ENCODE peak calls at places on chromosomes 6 and 20, in five cellular contexts. B, H, R, M and T are unnamed samples.

GRCh38 chr20:258269-258858 is 840 bp downstream of the DEFB132 start:
- DNase-seq in R (no peak), B (no peak), M (no peak), H (no peak), T (no peak)

GRCh38 chr6:89412071-89413005 is at the start of gene RRAGD:
- DNase-seq in H (peak), R (peak), B (peak), M (peak), T (no peak)

GRCh38 chr20:6402026-6402425 is 279.2 kb upstream of the FERMT1 start:
- DNase-seq in H (no peak), M (no peak), B (peak), R (no peak), T (peak)

GRCh38 chr6:134675110-134676038 is 274.5 kb downstream of the ALDH8A1 start:
- DNase-seq in B (no peak), M (no peak), H (no peak), R (no peak), T (no peak)

GRCh38 chr6:72382602-72383529 is 239.0 kb upstream of the KCNQ5 start:
- DNase-seq in M (no peak), B (no peak), H (no peak), R (no peak), T (no peak)

GRCh38 chr6:44487611-44488010 is 100.1 kb downstream of the CDC5L start:
- DNase-seq in R (no peak), B (no peak), M (no peak), H (no peak), T (no peak)

GRCh38 chr20:19915111-19915798 is 101.9 kb upstream of the NAA20 start:
- DNase-seq in R (peak), B (no peak), H (no peak), M (peak), T (no peak)

GRCh38 chr6:150038202-150038830 is 13.0 kb upstream of the RAET1L start:
- DNase-seq in H (no peak), M (no peak), R (no peak), B (no peak), T (no peak)

GRCh38 chr6:509676-510075 is 118.1 kb downstream of the IRF4 start:
- DNase-seq in B (peak), M (no peak), H (no peak), R (no peak), T (no peak)

GRCh38 chr20:53872561-53873248 is 197.7 kb downstream of the BCAS1 start:
- DNase-seq in B (no peak), R (no peak), H (no peak), M (no peak), T (peak)
- H3K27ac ChIP-seq in B (peak), R (peak), H (no peak), M (no peak), T (peak)

GRCh38 chr6:53244958-53245357 is 96.3 kb upstream of the GCM1 start:
- DNase-seq in R (no peak), M (peak), H (no peak), B (no peak), T (no peak)
- H3K4me3 ChIP-seq in R (no peak), M (no peak), H (no peak), B (no peak), T (no peak)

GRCh38 chr20:40489886-40490285 is 199.2 kb downstream of the MAFB start:
- DNase-seq in M (peak), R (no peak), B (no peak), H (no peak), T (peak)
- H3K27ac ChIP-seq in M (no peak), R (no peak), B (no peak), H (no peak), T (no peak)

GRCh38 chr20:64191002-64191401 is 26.8 kb downstream of the MYT1 start:
- DNase-seq in H (no peak), B (no peak), R (no peak), M (no peak), T (no peak)
- H3K4me3 ChIP-seq in H (no peak), B (no peak), R (no peak), M (no peak), T (no peak)

DNA sequence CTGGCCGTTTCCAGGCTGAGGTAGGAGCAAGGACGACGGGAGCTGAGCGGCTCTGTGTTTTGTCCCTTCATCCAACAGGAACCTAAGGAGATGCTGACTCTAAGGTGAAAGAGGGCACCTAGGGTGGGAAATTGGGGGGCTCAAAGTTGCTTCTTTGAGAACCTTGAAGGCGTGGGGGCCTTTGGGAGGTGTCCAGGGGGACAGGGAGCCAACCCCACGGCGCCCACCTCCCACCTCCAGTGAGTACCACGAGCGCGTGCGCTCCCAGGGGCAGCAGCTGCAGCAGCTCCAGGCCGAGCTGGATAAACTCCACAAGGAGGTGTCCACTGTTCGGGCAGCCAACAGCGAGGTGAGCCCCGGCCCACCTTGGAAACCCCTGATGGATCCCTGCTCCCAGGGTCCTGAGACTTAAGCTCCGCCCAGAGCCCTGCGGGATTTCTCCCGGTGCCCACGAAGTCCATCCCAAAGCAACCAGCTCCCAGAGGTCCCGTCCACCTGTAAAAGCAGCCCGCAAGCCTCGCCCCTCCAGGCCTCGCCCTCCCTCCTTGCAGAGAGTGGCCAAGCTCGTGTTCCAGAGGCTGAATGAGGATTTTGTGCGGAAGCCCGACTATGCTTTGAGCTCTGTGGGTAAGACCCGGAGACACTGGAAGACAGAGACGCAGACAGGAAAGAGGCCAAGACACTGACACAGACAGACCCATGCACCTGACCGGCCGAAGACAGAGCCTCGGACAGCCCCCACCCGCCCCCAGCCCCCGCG is 2.9 kb downstream of the SPAG4 start:
- DNase-seq in H (no peak), R (peak), B (peak), M (peak), T (peak)
- H3K27ac ChIP-seq in H (peak), R (peak), B (no peak), M (no peak), T (no peak)

GRCh38 chr6:161740486-161740885 is 466.6 kb upstream of the AGPAT4 start:
- DNase-seq in H (no peak), R (no peak), M (no peak), B (no peak), T (no peak)

GRCh38 chr6:161743526-161744196 is 469.8 kb upstream of the AGPAT4 start:
- DNase-seq in R (no peak), M (no peak), H (no peak), B (no peak), T (no peak)

GRCh38 chr6:161745128-161745527 is 471.3 kb upstream of the AGPAT4 start:
- DNase-seq in R (no peak), H (no peak), B (no peak), M (no peak), T (no peak)

GRCh38 chr6:161745594-161745993 is 471.7 kb upstream of the AGPAT4 start:
- DNase-seq in M (no peak), R (no peak), H (no peak), B (no peak), T (no peak)

GRCh38 chr6:161744211-161745067 is 470.6 kb upstream of the AGPAT4 start:
- DNase-seq in H (no peak), M (no peak), B (no peak), R (no peak), T (peak)
- H3K4me3 ChIP-seq in H (no peak), M (no peak), B (no peak), R (no peak), T (no peak)

DNA sequence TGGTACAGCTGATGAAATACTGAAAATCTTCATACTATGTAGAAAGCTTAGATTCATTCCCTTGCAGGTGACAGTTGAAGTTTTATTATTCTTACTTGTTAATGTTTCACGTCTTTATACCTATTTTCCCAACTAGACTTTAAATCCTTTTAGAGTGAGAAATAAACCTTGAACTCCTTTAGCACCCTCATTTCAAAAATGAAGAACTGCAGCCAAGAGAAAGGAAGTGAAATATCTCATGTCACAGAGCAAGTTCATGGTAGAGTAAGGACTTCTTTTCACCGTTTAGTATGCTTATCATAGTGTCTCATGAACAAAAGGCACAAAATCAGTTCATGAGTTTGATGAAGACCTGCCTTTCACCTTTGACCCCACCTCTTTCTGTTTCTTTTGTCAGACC is 38.5 kb downstream of the ORC3 start:
- DNase-seq in H (no peak), M (no peak), R (no peak), B (no peak), T (no peak)
- H3K27ac ChIP-seq in H (no peak), M (no peak), R (no peak), B (no peak), T (no peak)

GRCh38 chr6:49662231-49662876 is 25.7 kb upstream of the RHAG start:
- DNase-seq in B (no peak), M (no peak), R (no peak), H (no peak), T (no peak)
- H3K4me3 ChIP-seq in B (no peak), M (no peak), R (no peak), H (no peak), T (no peak)

DNA sequence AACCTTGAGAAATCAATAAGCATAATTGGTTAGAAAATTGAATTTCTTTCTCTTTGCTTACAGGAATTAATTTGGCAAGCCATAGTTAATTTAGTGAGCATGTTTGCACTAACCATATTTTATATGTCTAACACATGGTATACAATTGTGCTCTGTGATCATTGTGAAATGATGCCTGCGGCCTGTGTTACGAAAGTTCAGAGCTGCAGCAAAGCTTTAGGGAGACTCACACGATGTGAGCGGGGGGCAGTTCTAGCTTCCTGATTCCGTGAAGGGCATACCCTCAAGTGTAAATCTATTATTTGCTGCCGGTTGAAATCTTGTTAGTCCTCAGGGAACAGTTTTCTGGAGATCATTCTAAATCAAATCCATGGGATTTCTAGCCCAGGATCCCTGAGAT is 25.5 kb upstream of the ADTRP start:
- DNase-seq in R (no peak), M (peak), H (no peak), B (peak), T (no peak)
- H3K27ac ChIP-seq in R (no peak), M (no peak), H (no peak), B (no peak), T (no peak)

DNA sequence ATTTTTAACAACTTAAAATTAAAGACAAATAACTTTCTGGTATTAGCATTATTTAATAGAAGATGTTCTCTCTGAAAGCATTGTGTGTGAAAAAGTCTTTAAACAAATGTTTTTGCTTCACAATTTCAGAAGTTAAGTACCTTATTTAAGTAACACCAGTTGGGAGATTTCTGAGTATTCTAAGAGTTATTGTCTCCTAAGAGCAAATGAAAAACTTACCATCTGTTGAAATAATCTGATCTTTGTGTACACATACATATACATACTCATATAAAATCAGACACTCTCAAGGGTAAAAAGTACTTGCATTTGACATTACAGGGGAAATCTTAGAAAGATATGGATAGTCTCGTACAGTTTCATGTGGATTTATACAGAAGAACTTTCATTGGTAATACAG is 2.4 kb downstream of the BTBD3 start:
- DNase-seq in M (no peak), H (no peak), R (no peak), B (no peak), T (no peak)
- H3K4me3 ChIP-seq in M (no peak), H (peak), R (no peak), B (no peak), T (no peak)